ENCODE peak calls at places on chromosomes 7 and 10, in seven cellular contexts. Y, E, L, K, P, I and X are unnamed samples.

GRCh38 chr7:124155400-124156022 is 122.6 kb upstream of the TMEM229A start:
- DNase-seq in E (peak; percentile 15), I (no peak), K (no peak), Y (peak; percentile 44), P (peak; percentile 49), L (no peak), X (peak; percentile 35)

GRCh38 chr10:72063703-72064391 is 24.5 kb downstream of the SPOCK2 start:
- DNase-seq in E (no peak), Y (no peak), K (no peak), L (no peak), P (no peak), I (no peak), X (no peak)

GRCh38 chr7:95545007-95545615 is 51.2 kb downstream of the PDK4 start:
- DNase-seq in K (no peak), E (no peak), L (no peak), P (peak; percentile 77), I (peak; percentile 37), Y (peak; percentile 65), X (peak; percentile 67)

GRCh38 chr7:85681241-85681640 is 494.4 kb upstream of the SEMA3D start:
- DNase-seq in P (no peak), Y (no peak), E (no peak), L (no peak), I (no peak), K (no peak), X (peak; percentile 68)

GRCh38 chr7:137579913-137580640 is 236.5 kb upstream of the PTN start:
- DNase-seq in L (no peak), K (no peak), E (no peak), P (peak; percentile 83), Y (peak; percentile 95), I (no peak), X (no peak)

GRCh38 chr7:68414631-68415425 is 1183.4 kb upstream of the AUTS2 start:
- DNase-seq in P (no peak), Y (no peak), L (no peak), E (no peak), K (no peak), I (no peak), X (peak; percentile 49)

GRCh38 chr7:32290015-32290414 is 200.2 kb downstream of the LSM5 start:
- DNase-seq in Y (no peak), P (no peak), K (no peak), I (no peak), L (no peak), E (no peak), X (no peak)

GRCh38 chr10:3834410-3834809 is 49.4 kb upstream of the KLF6 start:
- DNase-seq in P (no peak), E (no peak), Y (no peak), I (no peak), K (no peak), L (no peak), X (no peak)

GRCh38 chr7:6228865-6229264 is 43.6 kb downstream of the CYTH3 start:
- DNase-seq in Y (peak; percentile 74), P (peak; percentile 87), K (no peak), I (no peak), L (no peak), E (no peak), X (no peak)

GRCh38 chr7:148290451-148291005 is 300.0 kb upstream of the C7orf33 start:
- DNase-seq in I (no peak), Y (no peak), K (no peak), E (no peak), P (no peak), L (peak; percentile 37), X (peak; percentile 63)

GRCh38 chr10:113056468-113057021 is 106.5 kb downstream of the TCF7L2 start:
- DNase-seq in Y (peak; percentile 82), L (no peak), I (no peak), E (no peak), K (no peak), P (peak; percentile 97), X (peak; percentile 27)

GRCh38 chr7:100008525-100008924 is 6.9 kb upstream of the ZKSCAN1 start:
- DNase-seq in Y (no peak), K (no peak), E (no peak), P (no peak), L (no peak), I (peak; percentile 64), X (no peak)

GRCh38 chr10:122344741-122345258 is 29.7 kb upstream of the PLEKHA1 start:
- DNase-seq in P (peak; percentile 70), L (no peak), E (no peak), I (peak; percentile 75), K (no peak), Y (peak; percentile 16), X (no peak)

GRCh38 chr10:3786295-3786981 is 1.4 kb upstream of the KLF6 start:
- DNase-seq in I (peak; percentile 52), L (peak; percentile 84), K (no peak), Y (peak; percentile 42), E (no peak), P (peak; percentile 81), X (peak; percentile 95)

GRCh38 chr10:31816318-31816717 is 112.3 kb downstream of the ARHGAP12 start:
- DNase-seq in K (no peak), E (no peak), P (peak; percentile 66), Y (peak; percentile 72), L (no peak), I (no peak), X (no peak)

GRCh38 chr7:73577627-73578341 is 595 bp downstream of the TBL2 start:
- DNase-seq in I (peak; percentile 22), K (no peak), P (peak; percentile 33), L (no peak), Y (no peak), E (no peak), X (no peak)

GRCh38 chr10:88994034-88994433 is 3.4 kb downstream of the FAS start:
- DNase-seq in Y (peak; percentile 29), E (no peak), I (no peak), P (no peak), L (no peak), K (no peak), X (no peak)

GRCh38 chr7:27098493-27099223 is 2.9 kb upstream of the HOXA1 start:
- DNase-seq in I (no peak), L (no peak), Y (peak; percentile 80), K (no peak), E (peak; percentile 42), P (peak; percentile 61), X (peak; percentile 71)

GRCh38 chr7:97187067-97187466 is 69.6 kb downstream of the SDHAF3 start:
- DNase-seq in K (no peak), P (peak; percentile 38), Y (peak; percentile 61), E (no peak), I (no peak), L (no peak), X (no peak)

GRCh38 chr7:1883834-1884582 is 213.9 kb downstream of the ELFN1 start:
- DNase-seq in K (no peak), L (peak; percentile 72), I (no peak), P (no peak), E (no peak), Y (no peak), X (peak; percentile 57)

GRCh38 chr7:17339952-17340351 is 41.5 kb downstream of the AHR start:
- DNase-seq in I (no peak), K (no peak), P (no peak), Y (no peak), L (no peak), E (no peak), X (no peak)

GRCh38 chr7:99839560-99840011 is 11.8 kb downstream of the CYP3A43 start:
- DNase-seq in P (no peak), I (no peak), L (peak; percentile 33), E (no peak), Y (no peak), K (no peak), X (peak; percentile 36)

GRCh38 chr10:59082249-59082648 is 94.2 kb upstream of the PHYHIPL start:
- DNase-seq in E (no peak), P (no peak), Y (no peak), I (no peak), K (no peak), L (no peak), X (no peak)

GRCh38 chr10:59077855-59078254 is 98.6 kb upstream of the PHYHIPL start:
- DNase-seq in P (no peak), K (no peak), I (no peak), E (no peak), L (no peak), Y (no peak), X (no peak)

DNA sequence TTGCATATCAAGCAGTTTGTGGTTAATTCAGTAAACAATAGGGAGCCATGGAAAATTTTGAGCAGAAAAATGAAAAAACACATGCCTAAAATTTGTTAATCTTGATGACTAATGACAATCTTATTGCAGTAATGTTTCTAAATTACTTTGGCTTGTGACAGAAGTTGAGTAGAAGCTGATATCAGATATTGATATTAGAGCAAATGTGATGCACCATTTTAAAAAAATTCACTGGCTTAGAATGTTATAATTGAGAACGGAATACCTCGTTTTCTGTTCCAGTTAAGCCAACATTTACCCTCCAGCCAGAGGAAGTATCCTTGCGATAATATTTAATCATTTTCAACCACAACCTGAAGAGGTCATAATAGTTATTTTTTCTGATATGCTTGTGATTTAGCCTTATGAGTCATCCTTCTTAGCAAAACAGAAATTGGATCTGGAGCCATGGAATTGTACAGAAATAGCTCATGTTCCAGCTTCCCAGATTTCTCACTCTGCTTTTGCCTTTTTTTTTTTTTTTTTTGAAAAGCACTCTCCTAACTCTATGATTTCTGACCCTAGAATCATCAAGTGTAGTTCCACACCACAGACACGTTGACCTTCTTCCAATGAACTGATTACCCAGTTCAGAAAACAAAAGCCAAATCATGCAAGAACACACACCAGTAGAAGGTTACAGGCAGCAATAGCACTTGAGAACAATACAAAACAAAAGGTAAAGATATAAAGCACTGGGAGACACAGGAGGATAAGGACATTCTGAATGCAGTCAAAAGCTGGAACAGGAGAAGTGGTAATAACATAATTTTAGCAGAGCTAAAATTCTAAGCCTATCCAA is 96.8 kb upstream of the PHYHIPL start:
- DNase-seq in K (no peak), I (no peak), L (no peak), E (no peak), P (peak; percentile 30), Y (peak; percentile 75), X (no peak)
- H3K4ac ChIP-seq in K (no peak overlapping the region), I (no peak overlapping the region), L (no peak overlapping the region), E (no peak overlapping the region), P (no peak overlapping the region), Y (no peak overlapping the region), X (no peak overlapping the region)

DNA sequence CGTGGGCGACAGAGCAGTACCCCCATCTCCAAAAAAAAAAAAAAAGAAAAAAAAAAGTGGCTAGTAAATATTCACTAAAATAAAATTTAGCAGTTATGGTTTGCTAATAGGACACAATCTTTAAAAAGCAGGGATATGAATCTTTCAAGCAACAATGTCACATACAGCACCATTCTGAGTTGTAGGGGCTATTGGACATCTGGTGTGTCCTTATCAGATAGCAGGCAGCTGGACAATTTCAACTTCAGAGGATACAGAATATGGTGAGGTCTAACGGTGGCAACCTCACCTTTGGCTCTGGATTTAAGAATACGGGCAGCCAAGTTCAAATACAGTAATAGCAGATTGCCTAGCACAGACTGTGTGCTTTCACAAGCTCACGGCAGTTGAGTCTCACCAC is 51.1 kb downstream of the SLC37A3 start:
- DNase-seq in I (no peak), E (no peak), Y (no peak), L (no peak), K (no peak), P (no peak), X (no peak)
- H3K79me1 ChIP-seq in I (no peaks in the 10 kb centered on the region), E (no peaks in the 10 kb centered on the region), Y (no peaks in the 10 kb centered on the region), L (no peaks in the 10 kb centered on the region), K (no peaks in the 10 kb centered on the region), P (peaks cover 11% of the 10 kb centered on the region), X (no peaks in the 10 kb centered on the region)

GRCh38 chr7:29253225-29253624 is 58.6 kb downstream of the CHN2 start:
- DNase-seq in Y (no peak), P (no peak), I (no peak), E (no peak), K (no peak), L (no peak), X (no peak)
- H2BK120ac ChIP-seq in Y (no peak overlapping the region), P (no peak overlapping the region), I (no peak overlapping the region), E (no peak overlapping the region), K (no peak overlapping the region), L (no peak overlapping the region), X (no peak overlapping the region)

GRCh38 chr10:59177862-59178235 is 1.4 kb downstream of the PHYHIPL start:
- DNase-seq in K (no peak), E (no peak), L (no peak), P (no peak), Y (no peak), I (no peak), X (no peak)
- H3K4ac ChIP-seq in K (no peak overlapping the region), E (no peak overlapping the region), L (no peak overlapping the region), P (no peak overlapping the region), Y (no peak overlapping the region), I (no peak overlapping the region), X (no peak overlapping the region)